ENCODE peak calls at places on chromosomes 1 and 21, in ten cellular contexts. One of them, this sample, is unnamed.

GRCh38 chr1:232170909-232171308 is 459.0 kb downstream of the SIPA1L2 start:
- DNase-seq in Caco-2: no peak
- DNase-seq in NCI-H1092: no peak
- DNase-seq in stimulated activated CD8-positive, alpha-beta memory T cell treated with anti-CD3 and anti-CD28 coated beads, Interleukin-2, amount 100 ng/mL, for 48 hours: no peak
- DNase-seq in astrocyte of the spinal cord: no peak
- DNase-seq in activated CD4-positive, alpha-beta T cell treated with anti-CD3 and anti-CD28 coated beads, Interleukin-2, amount 50 U/mL, for 48 hours: no peak
- DNase-seq in activated T-helper 1 cell treated with Interleukin-2 at 50 U/mL for 16 hours: no peak
- DNase-seq in H4: no peak
- DNase-seq in T-helper 1 cell: no peak
- DNase-seq in cortex of kidney: no peak
- DNase-seq in this sample: no peak

GRCh38 chr1:151867785-151868403 is 14.4 kb upstream of the THEM5 start:
- DNase-seq in astrocyte of the spinal cord: peak; percentile 46
- DNase-seq in Caco-2: no peak
- DNase-seq in H4: peak; percentile 35
- DNase-seq in activated CD4-positive, alpha-beta T cell treated with anti-CD3 and anti-CD28 coated beads, Interleukin-2, amount 50 U/mL, for 48 hours: no peak
- DNase-seq in NCI-H1092: no peak
- DNase-seq in cortex of kidney: no peak
- DNase-seq in activated T-helper 1 cell treated with Interleukin-2 at 50 U/mL for 16 hours: no peak
- DNase-seq in T-helper 1 cell: no peak
- DNase-seq in stimulated activated CD8-positive, alpha-beta memory T cell treated with anti-CD3 and anti-CD28 coated beads, Interleukin-2, amount 100 ng/mL, for 48 hours: no peak
- DNase-seq in this sample: no peak

GRCh38 chr21:43890042-43890441 is 25.0 kb downstream of the AGPAT3 start:
- DNase-seq in activated T-helper 1 cell treated with Interleukin-2 at 50 U/mL for 16 hours: no peak
- DNase-seq in NCI-H1092: no peak
- DNase-seq in H4: no peak
- DNase-seq in Caco-2: no peak
- DNase-seq in stimulated activated CD8-positive, alpha-beta memory T cell treated with anti-CD3 and anti-CD28 coated beads, Interleukin-2, amount 100 ng/mL, for 48 hours: no peak
- DNase-seq in activated CD4-positive, alpha-beta T cell treated with anti-CD3 and anti-CD28 coated beads, Interleukin-2, amount 50 U/mL, for 48 hours: no peak
- DNase-seq in T-helper 1 cell: no peak
- DNase-seq in astrocyte of the spinal cord: no peak
- DNase-seq in cortex of kidney: no peak
- DNase-seq in this sample: no peak

GRCh38 chr1:226388131-226388530 is 19.8 kb downstream of the PARP1 start:
- DNase-seq in activated T-helper 1 cell treated with Interleukin-2 at 50 U/mL for 16 hours: no peak
- DNase-seq in astrocyte of the spinal cord: no peak
- DNase-seq in cortex of kidney: no peak
- DNase-seq in H4: no peak
- DNase-seq in Caco-2: no peak
- DNase-seq in NCI-H1092: no peak
- DNase-seq in T-helper 1 cell: no peak
- DNase-seq in stimulated activated CD8-positive, alpha-beta memory T cell treated with anti-CD3 and anti-CD28 coated beads, Interleukin-2, amount 100 ng/mL, for 48 hours: no peak
- DNase-seq in activated CD4-positive, alpha-beta T cell treated with anti-CD3 and anti-CD28 coated beads, Interleukin-2, amount 50 U/mL, for 48 hours: no peak
- DNase-seq in this sample: no peak

GRCh38 chr21:45404726-45405270 is at the start of gene COL18A1:
- DNase-seq in Caco-2: peak; percentile 75
- DNase-seq in NCI-H1092: no peak
- DNase-seq in cortex of kidney: no peak
- DNase-seq in astrocyte of the spinal cord: peak; percentile 33
- DNase-seq in stimulated activated CD8-positive, alpha-beta memory T cell treated with anti-CD3 and anti-CD28 coated beads, Interleukin-2, amount 100 ng/mL, for 48 hours: peak; percentile 24
- DNase-seq in T-helper 1 cell: no peak
- DNase-seq in activated T-helper 1 cell treated with Interleukin-2 at 50 U/mL for 16 hours: no peak
- DNase-seq in activated CD4-positive, alpha-beta T cell treated with anti-CD3 and anti-CD28 coated beads, Interleukin-2, amount 50 U/mL, for 48 hours: peak; percentile 36
- DNase-seq in H4: no peak
- DNase-seq in this sample: peak; percentile 13

GRCh38 chr1:35707253-35708178 is 11.2 kb downstream of the C1orf216 start:
- DNase-seq in H4: no peak
- DNase-seq in T-helper 1 cell: no peak
- DNase-seq in activated T-helper 1 cell treated with Interleukin-2 at 50 U/mL for 16 hours: no peak
- DNase-seq in cortex of kidney: no peak
- DNase-seq in activated CD4-positive, alpha-beta T cell treated with anti-CD3 and anti-CD28 coated beads, Interleukin-2, amount 50 U/mL, for 48 hours: peak; percentile 30
- DNase-seq in stimulated activated CD8-positive, alpha-beta memory T cell treated with anti-CD3 and anti-CD28 coated beads, Interleukin-2, amount 100 ng/mL, for 48 hours: no peak
- DNase-seq in Caco-2: peak; percentile 71
- DNase-seq in astrocyte of the spinal cord: no peak
- DNase-seq in NCI-H1092: peak; percentile 79
- DNase-seq in this sample: no peak

GRCh38 chr1:2290595-2291510 is 62.7 kb downstream of the SKI start:
- DNase-seq in astrocyte of the spinal cord: peak; percentile 98
- DNase-seq in NCI-H1092: no peak
- DNase-seq in Caco-2: no peak
- DNase-seq in activated CD4-positive, alpha-beta T cell treated with anti-CD3 and anti-CD28 coated beads, Interleukin-2, amount 50 U/mL, for 48 hours: peak; percentile 84
- DNase-seq in T-helper 1 cell: peak; percentile 97
- DNase-seq in stimulated activated CD8-positive, alpha-beta memory T cell treated with anti-CD3 and anti-CD28 coated beads, Interleukin-2, amount 100 ng/mL, for 48 hours: peak; percentile 69
- DNase-seq in H4: peak; percentile 99
- DNase-seq in activated T-helper 1 cell treated with Interleukin-2 at 50 U/mL for 16 hours: peak; percentile 71
- DNase-seq in cortex of kidney: no peak
- DNase-seq in this sample: peak; percentile 75

GRCh38 chr1:244653439-244654283 is 735 bp downstream of the DESI2 start:
- DNase-seq in T-helper 1 cell: no peak
- DNase-seq in astrocyte of the spinal cord: peak; percentile 20
- DNase-seq in H4: no peak
- DNase-seq in NCI-H1092: no peak
- DNase-seq in stimulated activated CD8-positive, alpha-beta memory T cell treated with anti-CD3 and anti-CD28 coated beads, Interleukin-2, amount 100 ng/mL, for 48 hours: peak; percentile 14
- DNase-seq in cortex of kidney: no peak
- DNase-seq in Caco-2: no peak
- DNase-seq in activated T-helper 1 cell treated with Interleukin-2 at 50 U/mL for 16 hours: no peak
- DNase-seq in activated CD4-positive, alpha-beta T cell treated with anti-CD3 and anti-CD28 coated beads, Interleukin-2, amount 50 U/mL, for 48 hours: no peak
- DNase-seq in this sample: no peak

GRCh38 chr1:100629391-100629790 is 90.2 kb upstream of the VCAM1 start:
- DNase-seq in cortex of kidney: no peak
- DNase-seq in Caco-2: no peak
- DNase-seq in activated CD4-positive, alpha-beta T cell treated with anti-CD3 and anti-CD28 coated beads, Interleukin-2, amount 50 U/mL, for 48 hours: no peak
- DNase-seq in H4: no peak
- DNase-seq in T-helper 1 cell: no peak
- DNase-seq in NCI-H1092: no peak
- DNase-seq in activated T-helper 1 cell treated with Interleukin-2 at 50 U/mL for 16 hours: no peak
- DNase-seq in stimulated activated CD8-positive, alpha-beta memory T cell treated with anti-CD3 and anti-CD28 coated beads, Interleukin-2, amount 100 ng/mL, for 48 hours: no peak
- DNase-seq in astrocyte of the spinal cord: peak; percentile 43
- DNase-seq in this sample: no peak

GRCh38 chr1:43363283-43363934 is 4.4 kb downstream of the ELOVL1 start:
- DNase-seq in activated CD4-positive, alpha-beta T cell treated with anti-CD3 and anti-CD28 coated beads, Interleukin-2, amount 50 U/mL, for 48 hours: peak; percentile 20
- DNase-seq in T-helper 1 cell: no peak
- DNase-seq in Caco-2: peak; percentile 60
- DNase-seq in H4: no peak
- DNase-seq in activated T-helper 1 cell treated with Interleukin-2 at 50 U/mL for 16 hours: no peak
- DNase-seq in cortex of kidney: no peak
- DNase-seq in astrocyte of the spinal cord: no peak
- DNase-seq in NCI-H1092: no peak
- DNase-seq in stimulated activated CD8-positive, alpha-beta memory T cell treated with anti-CD3 and anti-CD28 coated beads, Interleukin-2, amount 100 ng/mL, for 48 hours: no peak
- DNase-seq in this sample: no peak

GRCh38 chr21:9755611-9756010 is 765.8 kb upstream of the TPTE start:
- DNase-seq in activated T-helper 1 cell treated with Interleukin-2 at 50 U/mL for 16 hours: no peak
- DNase-seq in cortex of kidney: no peak
- DNase-seq in Caco-2: no peak
- DNase-seq in T-helper 1 cell: no peak
- DNase-seq in astrocyte of the spinal cord: no peak
- DNase-seq in stimulated activated CD8-positive, alpha-beta memory T cell treated with anti-CD3 and anti-CD28 coated beads, Interleukin-2, amount 100 ng/mL, for 48 hours: no peak
- DNase-seq in activated CD4-positive, alpha-beta T cell treated with anti-CD3 and anti-CD28 coated beads, Interleukin-2, amount 50 U/mL, for 48 hours: no peak
- DNase-seq in NCI-H1092: no peak
- DNase-seq in H4: no peak
- DNase-seq in this sample: no peak

GRCh38 chr1:77316006-77316405 is 34.2 kb downstream of the AK5 start:
- DNase-seq in NCI-H1092: no peak
- DNase-seq in activated CD4-positive, alpha-beta T cell treated with anti-CD3 and anti-CD28 coated beads, Interleukin-2, amount 50 U/mL, for 48 hours: no peak
- DNase-seq in stimulated activated CD8-positive, alpha-beta memory T cell treated with anti-CD3 and anti-CD28 coated beads, Interleukin-2, amount 100 ng/mL, for 48 hours: no peak
- DNase-seq in astrocyte of the spinal cord: peak; percentile 45
- DNase-seq in H4: no peak
- DNase-seq in cortex of kidney: no peak
- DNase-seq in activated T-helper 1 cell treated with Interleukin-2 at 50 U/mL for 16 hours: no peak
- DNase-seq in Caco-2: no peak
- DNase-seq in T-helper 1 cell: no peak
- DNase-seq in this sample: no peak